ENCODE peak calls at places on chromosomes 6 and 20, in four cellular contexts. G, Y, K and M are unnamed samples.

GRCh38 chr20:6502219-6502618 is 265.3 kb upstream of the BMP2 start:
- ATAC-seq in G (no peak), Y (no peak), K (no peak), M (no peak)

GRCh38 chr6:37766717-37767116 is 52.8 kb upstream of the ZFAND3 start:
- ATAC-seq in G (no peak), Y (no peak), K (no peak), M (no peak)

GRCh38 chr20:10633708-10634107 is 40.1 kb downstream of the JAG1 start:
- ATAC-seq in G (no peak), Y (no peak), K (no peak), M (no peak)

GRCh38 chr20:17419459-17419858 is 111.7 kb downstream of the BFSP1 start:
- ATAC-seq in G (no peak), Y (no peak), K (no peak), M (no peak)

GRCh38 chr20:58416832-58417231 is 27.8 kb downstream of the VAPB start:
- ATAC-seq in G (no peak), Y (no peak), K (no peak), M (no peak)

GRCh38 chr6:77447254-77447653 is 16.0 kb downstream of the HTR1B start:
- ATAC-seq in G (no peak), Y (no peak), K (no peak), M (no peak)

GRCh38 chr6:79045966-79046365 is 32.1 kb downstream of the PHIP start:
- ATAC-seq in G (no peak), Y (no peak), K (no peak), M (no peak)

GRCh38 chr6:112149719-112150263 is 62.4 kb downstream of the FAM229B start:
- ATAC-seq in G (no peak), Y (no peak), K (no peak), M (peak; percentile 74)

GRCh38 chr6:163192591-163192990 is 221.9 kb upstream of the QKI start:
- ATAC-seq in G (no peak), Y (no peak), K (peak; percentile 77), M (no peak)

GRCh38 chr20:542777-543368 is 717 bp downstream of the CSNK2A1 start:
- ATAC-seq in G (peak; percentile 62), Y (peak; percentile 10), K (no peak), M (no peak)

DNA sequence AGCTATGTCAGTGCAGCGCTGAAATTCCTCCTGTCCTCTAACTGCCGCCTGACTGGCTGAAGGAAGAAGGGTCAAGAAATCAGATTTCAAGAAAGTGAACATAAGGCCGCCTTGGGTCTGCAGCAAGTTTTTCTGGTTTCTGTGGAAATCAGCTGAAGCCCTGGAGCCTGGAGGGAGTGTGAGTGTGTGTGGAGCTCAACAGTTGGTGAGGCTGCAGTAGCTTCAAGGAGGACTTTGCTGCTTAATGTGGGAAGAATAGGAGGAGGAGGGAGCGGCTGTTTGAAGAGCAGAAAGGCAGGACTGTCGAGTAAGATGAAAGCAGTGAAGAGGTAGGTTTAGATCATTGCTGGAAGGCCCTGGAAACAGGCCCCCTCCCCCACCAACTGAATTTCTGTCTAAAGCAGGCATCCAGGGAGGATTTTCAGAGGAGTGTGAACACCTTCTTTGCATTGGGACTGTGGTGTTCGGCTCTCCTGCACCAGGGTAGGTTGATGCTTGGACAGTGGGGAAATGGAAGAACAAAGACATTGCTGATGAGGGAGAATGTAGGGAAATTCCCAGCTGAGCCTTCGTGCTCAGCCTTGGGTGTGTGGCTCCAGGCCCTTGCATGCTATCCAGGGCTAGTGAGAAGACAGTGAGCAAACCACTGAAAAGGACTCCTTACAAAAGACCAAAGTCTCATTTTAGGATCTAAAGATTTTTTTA is 79.5 kb upstream of the VSTM2L start:
- ATAC-seq in G (peak; percentile 73), Y (no peak), K (no peak), M (no peak)
- H3K27ac ChIP-seq in G (peak overlapping the region; percentile 62), Y (no peak overlapping the region), K (no peak overlapping the region), M (no peak overlapping the region)

DNA sequence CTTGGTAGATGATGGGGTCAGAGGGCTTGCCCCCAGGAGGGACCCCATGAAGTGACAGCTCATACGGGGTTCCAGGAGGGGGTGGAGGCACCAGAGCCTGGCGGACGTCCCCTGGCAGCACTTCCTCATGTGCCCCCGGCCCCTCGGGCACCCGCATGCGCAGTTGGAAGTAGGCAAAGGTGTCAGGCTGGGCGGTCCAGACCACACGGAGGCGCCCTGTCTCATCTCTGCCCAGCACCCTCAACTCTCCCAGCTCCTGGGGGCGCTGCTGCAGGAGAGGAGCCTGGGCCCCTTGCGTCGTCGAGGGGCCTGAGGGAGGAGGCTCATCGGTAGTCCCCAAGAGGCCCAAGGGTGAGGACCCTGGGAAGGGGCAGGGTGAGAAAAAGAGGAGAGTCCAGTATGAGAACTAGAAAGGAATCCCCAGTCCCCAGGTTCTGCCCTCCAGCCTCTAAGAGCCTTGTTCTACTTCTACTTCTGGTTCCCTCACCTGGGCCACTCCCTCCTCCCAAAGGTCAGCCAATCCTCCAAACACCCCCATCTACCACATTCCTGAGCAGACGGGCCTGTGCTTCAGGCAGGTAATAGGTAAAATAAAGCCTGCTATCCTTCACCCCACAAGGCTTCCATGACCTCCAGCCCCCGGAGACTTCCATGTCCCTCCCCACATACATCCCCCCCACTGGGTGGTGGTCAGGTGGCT is 23.2 kb downstream of the TNXB start:
- ATAC-seq in G (no peak), Y (no peak), K (no peak), M (no peak)
- H3K4me1 ChIP-seq in G (peaks cover 16% of the 10 kb centered on the region), Y (no peaks in the 10 kb centered on the region), K (peaks cover 8% of the 10 kb centered on the region), M (no peaks in the 10 kb centered on the region)

GRCh38 chr6:5003604-5004372 is at the start of gene RPP40:
- ATAC-seq in G (peak; percentile 96), Y (peak; percentile 98), K (peak; percentile 98), M (peak; percentile 99)
- TF ChIP-seq POLR2A in G (peak; percentile 64), Y (peak; percentile 32), K (no peak), M (no peak)

DNA sequence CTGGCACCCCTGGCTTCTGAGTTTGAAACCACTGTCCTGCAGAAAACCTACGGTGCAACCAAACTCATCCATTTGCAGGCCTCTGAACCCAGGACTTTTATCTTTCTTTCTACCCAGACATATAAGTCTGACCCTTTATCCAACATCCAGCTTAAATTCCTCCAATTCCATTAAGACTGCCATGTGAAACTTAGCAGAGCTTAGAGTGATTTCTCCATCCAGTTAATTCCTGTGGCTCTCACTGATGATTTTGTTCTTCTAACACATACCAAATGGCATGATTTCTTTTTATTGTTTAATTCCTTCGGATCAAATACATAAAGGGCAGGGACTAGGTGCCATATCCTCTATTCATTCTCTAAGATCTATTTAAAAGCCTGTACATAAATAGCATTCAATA is 93.0 kb downstream of the TASP1 start:
- ATAC-seq in G (no peak), Y (no peak), K (no peak), M (no peak)
- H3K27ac ChIP-seq in G (no peak overlapping the region), Y (no peak overlapping the region), K (no peak overlapping the region), M (no peak overlapping the region)

DNA sequence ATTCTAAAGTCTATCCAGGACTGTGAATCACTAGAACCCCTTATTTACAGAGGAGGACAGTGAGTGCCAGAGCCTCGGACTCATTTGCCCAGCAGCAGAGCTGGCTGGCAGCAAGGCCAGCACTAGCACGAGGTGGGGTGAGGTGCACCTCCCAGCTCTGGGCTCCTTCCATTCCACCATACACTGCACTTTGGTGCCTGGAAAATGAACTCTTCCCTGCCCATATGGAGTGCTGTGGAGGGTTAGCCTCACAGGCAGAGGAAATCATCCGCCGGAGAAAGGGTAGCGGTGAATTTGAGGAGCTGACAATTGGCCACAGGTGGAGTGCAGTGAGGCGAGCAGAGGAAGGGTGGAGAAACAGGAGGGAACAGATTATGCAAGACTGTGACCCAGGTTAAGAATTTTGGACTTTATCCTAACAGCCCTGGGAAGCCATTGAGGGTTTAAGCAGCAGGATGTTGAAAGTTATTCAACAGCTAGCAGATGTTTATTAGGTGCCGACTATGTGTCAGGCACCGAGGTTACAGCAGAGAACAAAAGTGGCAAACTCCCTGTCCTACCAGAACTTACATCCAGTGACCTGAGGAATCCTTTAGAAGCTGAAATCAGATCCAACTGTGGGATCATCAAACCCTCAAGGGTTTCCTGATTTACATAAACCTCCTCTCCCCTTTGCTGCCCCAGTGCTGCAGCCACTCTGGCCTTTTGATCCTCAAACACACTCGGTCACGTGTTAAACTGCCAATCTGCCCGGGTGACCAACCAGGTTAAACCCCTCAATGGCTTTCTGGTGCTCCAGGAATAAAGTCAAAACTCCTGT is 6.2 kb downstream of the TRIM26 start:
- ATAC-seq in G (no peak), Y (peak; percentile 89), K (peak; percentile 32), M (peak; percentile 84)
- H3K4me1 ChIP-seq in G (peaks cover 50% of the 10 kb centered on the region), Y (peaks cover 2% of the 10 kb centered on the region), K (peaks cover 28% of the 10 kb centered on the region), M (peaks cover 10% of the 10 kb centered on the region)